ENCODE peak calls at places on chromosome 21, in four cellular contexts. X, V, J and Y are unnamed samples.
A peak's percentile ranks its signal among the peaks of the same experiment; 100 is the strongest.

GRCh38 chr21:39908265-39908923 is 41.2 kb downstream of the PCP4 start:
- DNase-seq in J (no peak), X (no peak), V (no peak), Y (no peak)

GRCh38 chr21:42839271-42840231 is 39.8 kb downstream of the WDR4 start:
- DNase-seq in X (no peak), V (peak; percentile 15), J (peak; percentile 12), Y (no peak)

GRCh38 chr21:32735524-32735923 is 7.7 kb upstream of the SYNJ1 start:
- DNase-seq in X (no peak), J (no peak), V (no peak), Y (no peak)

GRCh38 chr21:14403681-14404318 is 20.9 kb upstream of the HSPA13 start:
- DNase-seq in J (no peak), V (no peak), X (peak; percentile 45), Y (peak; percentile 60)

GRCh38 chr21:29430581-29430980 is 131.9 kb downstream of the BACH1 start:
- DNase-seq in V (no peak), J (no peak), X (no peak), Y (no peak)

GRCh38 chr21:30779269-30779668 is 24.0 kb upstream of the KRTAP21-1 start:
- DNase-seq in X (no peak), V (no peak), J (no peak), Y (no peak)

GRCh38 chr21:31923756-31924155 is 50.9 kb downstream of the HUNK start:
- DNase-seq in J (no peak), V (no peak), X (no peak), Y (no peak)

GRCh38 chr21:25373126-25374082 is 233.9 kb downstream of the MRPL39 start:
- DNase-seq in J (no peak), V (no peak), X (no peak), Y (no peak)

GRCh38 chr21:37198989-37199924 is 67.9 kb downstream of the VPS26C start:
- DNase-seq in J (no peak), X (no peak), V (no peak), Y (no peak)

GRCh38 chr21:29499734-29500343 is 201.1 kb downstream of the BACH1 start:
- DNase-seq in X (no peak), V (no peak), J (no peak), Y (no peak)

GRCh38 chr21:37665230-37666024 is 250.8 kb downstream of the KCNJ6 start:
- DNase-seq in J (peak; percentile 47), X (no peak), V (no peak), Y (no peak)

GRCh38 chr21:14076143-14076806 is 134.5 kb downstream of the LIPI start:
- DNase-seq in V (no peak), X (no peak), J (no peak), Y (no peak)

GRCh38 chr21:32867587-32867986 is 96.0 kb upstream of the PAXBP1 start:
- DNase-seq in X (no peak), J (no peak), V (no peak), Y (no peak)

GRCh38 chr21:21614966-21615365 is 616.8 kb downstream of the NCAM2 start:
- DNase-seq in V (no peak), J (no peak), X (no peak), Y (no peak)

GRCh38 chr21:42854246-42855010 is 24.9 kb downstream of the WDR4 start:
- DNase-seq in V (no peak), J (no peak), X (no peak), Y (no peak)

GRCh38 chr21:31347435-31348032 is 3.5 kb upstream of the TIAM1 start:
- DNase-seq in X (peak; percentile 35), J (no peak), V (no peak), Y (peak; percentile 23)

GRCh38 chr21:36059823-36060158 is 535 bp downstream of the SETD4 start:
- DNase-seq in X (no peak), V (peak; percentile 36), J (no peak), Y (peak; percentile 76)

GRCh38 chr21:37166733-37167132 is 93.7 kb downstream of the TTC3 start:
- DNase-seq in V (no peak), J (no peak), X (peak; percentile 33), Y (peak; percentile 12)

GRCh38 chr21:25643486-25643885 is 4.4 kb downstream of the JAM2 start:
- DNase-seq in X (no peak), V (no peak), J (no peak), Y (no peak)

GRCh38 chr21:31557956-31558838 is 101.3 kb upstream of the SOD1 start:
- DNase-seq in V (no peak), J (no peak), X (peak; percentile 72), Y (peak; percentile 27)

GRCh38 chr21:32415451-32415850 is 2.9 kb downstream of the EVA1C start:
- DNase-seq in X (no peak), J (no peak), V (no peak), Y (no peak)

GRCh38 chr21:29648710-29649240 is 291.0 kb downstream of the GRIK1 start:
- DNase-seq in V (no peak), J (no peak), X (no peak), Y (no peak)

GRCh38 chr21:32612075-32612998 is at the start of gene CFAP298:
- DNase-seq in X (peak; percentile 89), J (peak; percentile 85), V (peak; percentile 88), Y (peak; percentile 91)

GRCh38 chr21:32682696-32683474 is 44.9 kb downstream of the SYNJ1 start:
- DNase-seq in J (no peak), X (no peak), V (no peak), Y (no peak)

GRCh38 chr21:25735895-25736597 is 1.3 kb downstream of the GABPA start:
- DNase-seq in V (no peak), X (peak; percentile 32), J (no peak), Y (peak; percentile 42)

GRCh38 chr21:29296452-29296851 is 2.3 kb upstream of the BACH1 start:
- DNase-seq in V (no peak), X (no peak), J (no peak), Y (no peak)

GRCh38 chr21:35563885-35564451 is 496.4 kb downstream of the SETD4 start:
- DNase-seq in J (peak; percentile 15), V (peak; percentile 37), X (no peak), Y (no peak)

GRCh38 chr21:43295016-43295958 is 126.5 kb downstream of the CRYAA start:
- DNase-seq in V (no peak), X (peak; percentile 44), J (no peak), Y (no peak)

GRCh38 chr21:37916795-37917142 is 512 bp upstream of the KCNJ6 start:
- DNase-seq in J (no peak), X (no peak), V (no peak), Y (no peak)

GRCh38 chr21:22444990-22445389 is 1446.8 kb downstream of the NCAM2 start:
- DNase-seq in X (no peak), V (no peak), J (no peak), Y (no peak)

GRCh38 chr21:31284797-31285397 is 59.2 kb downstream of the TIAM1 start:
- DNase-seq in J (no peak), V (no peak), X (no peak), Y (peak; percentile 62)

GRCh38 chr21:38597436-38597835 is 99.2 kb upstream of the ERG start:
- DNase-seq in V (no peak), J (no peak), X (no peak), Y (no peak)

GRCh38 chr21:33029512-33029921 is 3.8 kb downstream of the OLIG2 start:
- DNase-seq in X (no peak), V (no peak), J (no peak), Y (no peak)

GRCh38 chr21:29365636-29366305 is 67.0 kb downstream of the BACH1 start:
- DNase-seq in J (no peak), X (no peak), V (no peak), Y (no peak)

GRCh38 chr21:27795418-27795817 is 828.5 kb upstream of the ADAMTS5 start:
- DNase-seq in X (no peak), V (no peak), J (no peak), Y (no peak)

GRCh38 chr21:27796106-27796505 is 829.2 kb upstream of the ADAMTS5 start:
- DNase-seq in V (no peak), X (no peak), J (no peak), Y (no peak)

GRCh38 chr21:27799861-27800260 is 833.0 kb upstream of the ADAMTS5 start:
- DNase-seq in J (no peak), X (no peak), V (no peak), Y (no peak)

GRCh38 chr21:27793901-27794300 is 827.0 kb upstream of the ADAMTS5 start:
- DNase-seq in J (no peak), X (no peak), V (no peak), Y (no peak)
- H3K27ac ChIP-seq in J (no peak overlapping the region), X (no peak overlapping the region), V (no peak overlapping the region), Y (no peak overlapping the region)

GRCh38 chr21:45941338-45941710 is 40.2 kb upstream of the COL6A1 start:
- DNase-seq in J (no peak), V (no peak), X (no peak), Y (no peak)
- H3K4me1 ChIP-seq in J (no peaks in the 10 kb centered on the region), V (no peaks in the 10 kb centered on the region), X (no peaks in the 10 kb centered on the region), Y (no peaks in the 10 kb centered on the region)

GRCh38 chr21:20443558-20444155 is 554.6 kb upstream of the NCAM2 start:
- DNase-seq in X (peak; percentile 20), J (no peak), V (no peak), Y (peak; percentile 58)
- TF ChIP-seq CTCF in X (peak; percentile 71), J (no peak), V (peak; percentile 28), Y (no peak)

GRCh38 chr21:23986987-23987386 is 1620.3 kb downstream of the MRPL39 start:
- DNase-seq in X (no peak), J (no peak), V (no peak), Y (no peak)
- H3K27ac ChIP-seq in X (no peak overlapping the region), J (no peak overlapping the region), V (no peak overlapping the region), Y (no peak overlapping the region)

GRCh38 chr21:16422702-16423101 is 692.9 kb downstream of the USP25 start:
- DNase-seq in V (no peak), J (no peak), X (no peak), Y (no peak)
- H3K4me1 ChIP-seq in V (peaks cover 3% of the 10 kb centered on the region), J (peaks cover 11% of the 10 kb centered on the region), X (no peaks in the 10 kb centered on the region), Y (peaks cover 14% of the 10 kb centered on the region)

GRCh38 chr21:46323710-46324389 is at the start of the genes C21orf58 and PCNT:
- DNase-seq in X (peak; percentile 98), V (peak; percentile 97), J (peak; percentile 96), Y (peak; percentile 99)

GRCh38 chr21:46325073-46325912 is 1.3 kb downstream of the PCNT start:
- DNase-seq in J (peak; percentile 28), X (peak; percentile 60), V (peak; percentile 48), Y (peak; percentile 76)

GRCh38 chr21:46326110-46326703 is 2.3 kb downstream of the PCNT start:
- DNase-seq in J (no peak), V (no peak), X (no peak), Y (no peak)

GRCh38 chr21:46323227-46323709 is 402 bp downstream of the C21orf58 start:
- DNase-seq in V (no peak), X (peak; percentile 58), J (no peak), Y (peak; percentile 28)

DNA sequence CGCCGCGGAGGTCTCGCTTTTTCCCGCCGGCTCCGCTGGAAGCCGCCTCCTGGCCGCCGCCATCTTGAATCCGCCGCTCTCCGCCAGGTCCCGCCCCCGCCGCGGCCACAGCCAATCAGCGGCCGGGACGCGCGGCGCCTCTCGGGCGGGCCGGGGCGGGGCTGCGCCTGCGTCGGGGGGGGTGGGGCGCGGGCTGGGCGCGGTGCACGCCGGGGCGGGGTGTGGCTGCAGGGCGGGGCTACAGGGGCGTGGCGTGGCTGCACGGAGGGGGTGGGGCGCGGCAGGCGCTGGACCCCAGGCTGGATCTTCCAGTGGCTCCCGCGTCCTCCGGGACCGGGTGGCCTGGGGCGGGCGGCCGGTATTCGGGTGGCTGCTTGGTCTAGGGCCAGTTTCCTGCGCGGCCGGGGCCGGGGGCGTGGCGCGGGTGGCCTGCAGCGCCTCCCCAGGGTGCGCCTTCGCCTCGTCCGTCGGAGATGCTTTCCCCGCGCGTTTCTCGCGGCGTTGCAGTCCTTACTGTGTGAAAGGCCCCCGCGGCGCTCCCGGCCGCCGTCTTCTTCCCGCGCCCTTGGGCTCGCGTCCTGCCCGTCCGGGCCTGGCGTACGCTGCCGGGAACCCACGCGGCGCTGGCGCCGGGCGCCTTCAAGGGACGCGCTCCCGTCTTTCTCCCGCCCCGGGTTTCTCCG is 575 bp downstream of the PCNT start:
- DNase-seq in J (peak; percentile 83), X (peak; percentile 90), V (peak; percentile 84), Y (peak; percentile 91)
- TF ChIP-seq CTCF in J (peak; percentile 27), X (no peak), V (no peak), Y (peak; percentile 14)